ENCODE peak calls at places on chromosomes 3 and 15, in ten cellular contexts. H, U, X, J, K, Z, R, W, Q and N are unnamed samples.

GRCh38 chr15:50315814-50316630 is 39.0 kb downstream of the GABPB1 start:
- DNase-seq in X (no peak), W (peak; percentile 31), Q (peak; percentile 45), R (peak; percentile 62), Z (peak; percentile 68), U (peak; percentile 79), J (peak; percentile 71), H (peak; percentile 54), K (peak; percentile 22), N (peak; percentile 82)

GRCh38 chr3:43016513-43016865 is 37.4 kb downstream of the GASK1A start:
- DNase-seq in W (no peak), H (no peak), U (no peak), Z (no peak), Q (no peak), R (no peak), J (no peak), K (no peak), X (no peak), N (no peak)

GRCh38 chr3:98778852-98779379 is 15.8 kb downstream of the ST3GAL6 start:
- DNase-seq in J (peak; percentile 84), K (peak; percentile 94), Z (peak; percentile 95), R (no peak), H (no peak), Q (no peak), W (no peak), X (no peak), U (peak; percentile 93), N (peak; percentile 14)

GRCh38 chr15:85580914-85581313 is 200.5 kb downstream of the AKAP13 start:
- DNase-seq in H (no peak), X (no peak), K (no peak), J (peak; percentile 24), R (no peak), W (no peak), Z (no peak), U (no peak), Q (no peak), N (no peak)

GRCh38 chr3:5136619-5137429 is 14.7 kb downstream of the ARL8B start:
- DNase-seq in K (peak; percentile 82), H (peak; percentile 30), W (no peak), X (peak; percentile 31), Q (peak; percentile 67), U (peak; percentile 46), Z (peak; percentile 28), J (peak; percentile 46), R (peak; percentile 64), N (peak; percentile 77)

GRCh38 chr3:195815169-195815771 is 3.5 kb upstream of the MUC4 start:
- DNase-seq in U (no peak), W (peak; percentile 13), J (no peak), Q (no peak), K (peak; percentile 30), R (no peak), X (peak; percentile 36), Z (peak; percentile 16), H (peak; percentile 9), N (no peak)

GRCh38 chr15:82570721-82571519 is 30.7 kb upstream of the RPS17 start:
- DNase-seq in Z (peak; percentile 70), K (no peak), X (peak; percentile 43), R (peak; percentile 43), Q (no peak), W (no peak), H (peak; percentile 31), U (peak; percentile 62), J (peak; percentile 84), N (no peak)

GRCh38 chr3:41431386-41431785 is 232.1 kb downstream of the CTNNB1 start:
- DNase-seq in J (no peak), W (no peak), U (no peak), R (no peak), X (no peak), Z (no peak), H (no peak), Q (no peak), K (no peak), N (no peak)

GRCh38 chr15:90286678-90287077 is 21.2 kb downstream of the NGRN start:
- DNase-seq in K (no peak), U (peak; percentile 52), R (peak; percentile 39), X (no peak), W (no peak), H (peak; percentile 40), Q (peak; percentile 55), J (peak; percentile 45), Z (peak; percentile 25), N (peak; percentile 72)

GRCh38 chr3:10935028-10935427 is 57.5 kb upstream of the SLC6A1 start:
- DNase-seq in W (no peak), X (no peak), H (no peak), K (no peak), U (no peak), Z (no peak), R (peak; percentile 10), Q (no peak), J (no peak), N (no peak)

GRCh38 chr15:78763796-78764241 is 47.4 kb downstream of the ADAMTS7 start:
- DNase-seq in X (no peak), J (no peak), Q (no peak), H (no peak), Z (no peak), R (no peak), K (no peak), U (no peak), W (no peak), N (no peak)

GRCh38 chr15:42581272-42581730 is 5.9 kb downstream of the STARD9 start:
- DNase-seq in U (peak; percentile 61), R (peak; percentile 95), K (peak; percentile 63), Q (peak; percentile 81), W (no peak), H (peak; percentile 95), Z (peak; percentile 68), J (peak; percentile 91), X (peak; percentile 88), N (peak; percentile 89)

GRCh38 chr15:68337826-68338225 is 60.3 kb downstream of the FEM1B start:
- DNase-seq in Z (no peak), Q (no peak), W (no peak), X (no peak), H (no peak), R (no peak), J (peak; percentile 41), K (peak; percentile 17), U (no peak), N (no peak)

GRCh38 chr15:40333922-40334492 is 6.7 kb downstream of the CCDC9B start:
- DNase-seq in W (no peak), X (no peak), Z (peak; percentile 86), Q (no peak), H (no peak), J (no peak), U (peak; percentile 60), R (no peak), K (no peak), N (no peak)

GRCh38 chr15:45395956-45396355 is 17.6 kb upstream of the GATM start:
- DNase-seq in Q (no peak), U (no peak), J (no peak), W (no peak), H (no peak), Z (no peak), X (no peak), K (no peak), R (no peak), N (no peak)

GRCh38 chr3:124315215-124316033 is 323.5 kb upstream of the ROPN1 start:
- DNase-seq in J (peak; percentile 73), X (no peak), R (no peak), Q (no peak), H (no peak), U (peak; percentile 58), K (peak; percentile 42), W (peak; percentile 3), Z (peak; percentile 62), N (no peak)

GRCh38 chr3:197420566-197420965 is 122.2 kb upstream of the DLG1 start:
- DNase-seq in H (no peak), X (no peak), W (no peak), J (no peak), U (no peak), R (no peak), K (no peak), Q (no peak), Z (no peak), N (no peak)

GRCh38 chr3:15783361-15783969 is 14.3 kb downstream of the ANKRD28 start:
- DNase-seq in W (no peak), U (peak; percentile 76), Z (peak; percentile 85), X (no peak), J (peak; percentile 84), Q (no peak), R (no peak), H (no peak), K (peak; percentile 62), N (no peak)

GRCh38 chr3:142947799-142948575 is 15.5 kb downstream of the PAQR9 start:
- DNase-seq in R (peak; percentile 33), H (no peak), J (peak; percentile 67), Z (peak; percentile 6), Q (no peak), K (peak; percentile 31), U (no peak), W (no peak), X (no peak), N (no peak)

GRCh38 chr3:102595057-102595456 is 160.2 kb downstream of the ZPLD1 start:
- DNase-seq in Q (no peak), Z (no peak), X (no peak), K (no peak), J (no peak), R (no peak), H (no peak), W (no peak), U (no peak), N (no peak)

GRCh38 chr3:102605146-102605545 is 170.3 kb downstream of the ZPLD1 start:
- DNase-seq in H (no peak), U (no peak), J (no peak), W (no peak), Z (no peak), Q (no peak), R (no peak), X (no peak), K (peak; percentile 11), N (no peak)

GRCh38 chr3:102599819-102600576 is 165.2 kb downstream of the ZPLD1 start:
- DNase-seq in U (no peak), J (no peak), Z (no peak), R (no peak), H (no peak), Q (no peak), X (no peak), W (no peak), K (no peak), N (no peak)
- H4K20me1 ChIP-seq in U (no peaks in the 10 kb centered on the region), J (no peaks in the 10 kb centered on the region), Z (no peaks in the 10 kb centered on the region), R (no peaks in the 10 kb centered on the region), H (no peaks in the 10 kb centered on the region), Q (no peaks in the 10 kb centered on the region), X (no peaks in the 10 kb centered on the region), W (no peaks in the 10 kb centered on the region), K (no peaks in the 10 kb centered on the region), N (no peaks in the 10 kb centered on the region)

GRCh38 chr15:60392986-60393811 is 4.6 kb downstream of the ANXA2 start:
- DNase-seq in K (peak; percentile 100), R (no peak), Q (no peak), U (peak; percentile 98), H (no peak), X (no peak), W (peak; percentile 98), Z (peak; percentile 98), J (peak; percentile 95), N (no peak)
- H4K20me1 ChIP-seq in K (peaks cover 18% of the 10 kb centered on the region), R (peaks cover 17% of the 10 kb centered on the region), Q (no peaks in the 10 kb centered on the region), U (peaks cover 9% of the 10 kb centered on the region), H (peaks cover 26% of the 10 kb centered on the region), X (no peaks in the 10 kb centered on the region), W (peaks cover 22% of the 10 kb centered on the region), Z (peaks cover 91% of the 10 kb centered on the region), J (peaks cover 16% of the 10 kb centered on the region), N (no peaks in the 10 kb centered on the region)

GRCh38 chr3:52917044-52917443 is 19.7 kb upstream of the STIMATE start:
- DNase-seq in Z (no peak), R (no peak), J (no peak), U (no peak), H (no peak), Q (no peak), K (no peak), W (no peak), X (no peak), N (no peak)
- H4K20me1 ChIP-seq in Z (no peaks in the 10 kb centered on the region), R (no peaks in the 10 kb centered on the region), J (no peaks in the 10 kb centered on the region), U (no peaks in the 10 kb centered on the region), H (no peaks in the 10 kb centered on the region), Q (no peaks in the 10 kb centered on the region), K (no peaks in the 10 kb centered on the region), W (no peaks in the 10 kb centered on the region), X (no peaks in the 10 kb centered on the region), N (no peaks in the 10 kb centered on the region)

GRCh38 chr3:66053009-66053782 is 14.5 kb upstream of the MAGI1 start:
- DNase-seq in U (no peak), K (no peak), H (no peak), Q (no peak), Z (no peak), R (no peak), X (no peak), J (peak; percentile 30), W (no peak), N (no peak)
- H4K20me1 ChIP-seq in U (no peaks in the 10 kb centered on the region), K (no peaks in the 10 kb centered on the region), H (no peaks in the 10 kb centered on the region), Q (no peaks in the 10 kb centered on the region), Z (no peaks in the 10 kb centered on the region), R (no peaks in the 10 kb centered on the region), X (no peaks in the 10 kb centered on the region), J (no peaks in the 10 kb centered on the region), W (no peaks in the 10 kb centered on the region), N (no peaks in the 10 kb centered on the region)